ENCODE peak calls at places on chromosomes 6 and 20, in five cellular contexts. A, W, N, J and I are unnamed samples.

GRCh38 chr6:30555428-30556005 is 772 bp downstream of the GNL1 start:
- DNase-seq in A (no peak), W (peak; percentile 69), N (peak; percentile 45), J (no peak), I (no peak)

GRCh38 chr6:35391240-35391968 is 49.0 kb downstream of the PPARD start:
- DNase-seq in A (no peak), W (no peak), N (no peak), J (no peak), I (no peak)

GRCh38 chr20:3876676-3877075 is 12.5 kb upstream of the PANK2 start:
- DNase-seq in A (no peak), W (no peak), N (no peak), J (no peak), I (no peak)

GRCh38 chr6:8195040-8195713 is 92.8 kb upstream of the EEF1E1 start:
- DNase-seq in A (no peak), W (no peak), N (no peak), J (no peak), I (no peak)

GRCh38 chr6:108120311-108120710 is 45.5 kb upstream of the NR2E1 start:
- DNase-seq in A (no peak), W (peak; percentile 41), N (no peak), J (peak; percentile 36), I (no peak)

GRCh38 chr6:119426619-119427018 is 77.1 kb upstream of the MAN1A1 start:
- DNase-seq in A (no peak), W (no peak), N (no peak), J (no peak), I (no peak)

GRCh38 chr20:63500902-63501817 is 2.3 kb upstream of the EEF1A2 start:
- DNase-seq in A (no peak), W (no peak), N (no peak), J (no peak), I (no peak)

GRCh38 chr6:108002365-108003221 is 44.6 kb upstream of the SEC63 start:
- DNase-seq in A (peak; percentile 33), W (peak; percentile 74), N (peak; percentile 50), J (no peak), I (no peak)

GRCh38 chr6:105769987-105770386 is 316.1 kb upstream of the PRDM1 start:
- DNase-seq in A (no peak), W (no peak), N (no peak), J (no peak), I (no peak)

GRCh38 chr6:95819939-95820338 is 195.8 kb upstream of the FUT9 start:
- DNase-seq in A (no peak), W (peak; percentile 37), N (no peak), J (no peak), I (no peak)

GRCh38 chr6:73585566-73586415 is 65.0 kb upstream of the EEF1A1 start:
- DNase-seq in A (no peak), W (peak; percentile 48), N (no peak), J (no peak), I (no peak)

GRCh38 chr6:3324262-3324942 is 65.7 kb downstream of the PSMG4 start:
- DNase-seq in A (no peak), W (no peak), N (no peak), J (no peak), I (no peak)

GRCh38 chr20:20780127-20780822 is 67.8 kb upstream of the RALGAPA2 start:
- DNase-seq in A (no peak), W (peak; percentile 33), N (no peak), J (no peak), I (no peak)

GRCh38 chr6:100979269-100979668 is 98.1 kb upstream of the ASCC3 start:
- DNase-seq in A (no peak), W (no peak), N (no peak), J (peak; percentile 12), I (no peak)

GRCh38 chr20:1266167-1266973 is at the start of gene SNPH:
- DNase-seq in A (peak; percentile 57), W (peak; percentile 82), N (peak; percentile 45), J (peak; percentile 49), I (no peak)

GRCh38 chr20:52598306-52598705 is 373.9 kb upstream of the TSHZ2 start:
- DNase-seq in A (no peak), W (no peak), N (no peak), J (no peak), I (no peak)

GRCh38 chr6:126293891-126294524 is 45.9 kb upstream of the CENPW start:
- DNase-seq in A (no peak), W (no peak), N (no peak), J (no peak), I (no peak)

GRCh38 chr6:25745836-25746235 is 8.7 kb upstream of the SLC17A4 start:
- DNase-seq in A (no peak), W (no peak), N (no peak), J (no peak), I (no peak)

GRCh38 chr6:82331031-82331773 is 32.4 kb upstream of the TPBG start:
- DNase-seq in A (no peak), W (peak; percentile 36), N (no peak), J (no peak), I (no peak)

GRCh38 chr6:44511126-44511525 is 123.6 kb downstream of the CDC5L start:
- DNase-seq in A (no peak), W (no peak), N (no peak), J (no peak), I (no peak)

GRCh38 chr6:130406935-130407532 is 41.2 kb downstream of the TMEM200A start:
- DNase-seq in A (no peak), W (no peak), N (no peak), J (no peak), I (no peak)

GRCh38 chr6:4781426-4781825 is 5.2 kb downstream of the CDYL start:
- DNase-seq in A (no peak), W (no peak), N (no peak), J (no peak), I (no peak)

GRCh38 chr20:19457551-19457950 is 245.1 kb downstream of the SLC24A3 start:
- DNase-seq in A (no peak), W (no peak), N (no peak), J (no peak), I (no peak)

GRCh38 chr20:41609476-41609875 is 8.7 kb downstream of the CHD6 start:
- DNase-seq in A (no peak), W (no peak), N (no peak), J (no peak), I (no peak)

GRCh38 chr6:87697581-87698552 is 4.2 kb downstream of the AKIRIN2 start:
- DNase-seq in A (no peak), W (no peak), N (no peak), J (no peak), I (no peak)

GRCh38 chr6:168507730-168508129 is 66.7 kb downstream of the SMOC2 start:
- DNase-seq in A (no peak), W (no peak), N (no peak), J (no peak), I (no peak)

GRCh38 chr20:62363920-62364851 is 2.9 kb downstream of the LAMA5 start:
- DNase-seq in A (no peak), W (peak; percentile 60), N (no peak), J (no peak), I (no peak)

GRCh38 chr6:35690484-35690883 is 1.8 kb upstream of the FKBP5 start:
- DNase-seq in A (no peak), W (no peak), N (no peak), J (no peak), I (no peak)

GRCh38 chr6:39777661-39778060 is 14.5 kb upstream of the DAAM2 start:
- DNase-seq in A (no peak), W (no peak), N (no peak), J (no peak), I (no peak)

GRCh38 chr20:50009521-50010454 is 27.0 kb downstream of the SNAI1 start:
- DNase-seq in A (no peak), W (no peak), N (no peak), J (no peak), I (no peak)

GRCh38 chr6:150890346-150890745 is 24.8 kb downstream of the MTHFD1L start:
- DNase-seq in A (no peak), W (no peak), N (no peak), J (no peak), I (no peak)

GRCh38 chr6:44043036-44043478 is 84.2 kb downstream of the MRPL14 start:
- DNase-seq in A (no peak), W (no peak), N (no peak), J (no peak), I (no peak)

GRCh38 chr20:54350415-54350814 is 125.0 kb upstream of the DOK5 start:
- DNase-seq in A (no peak), W (no peak), N (no peak), J (no peak), I (no peak)

GRCh38 chr6:20876016-20876415 is 341.8 kb downstream of the CDKAL1 start:
- DNase-seq in A (no peak), W (no peak), N (no peak), J (no peak), I (no peak)

GRCh38 chr20:53030061-53030460 is 57.9 kb downstream of the TSHZ2 start:
- DNase-seq in A (no peak), W (no peak), N (no peak), J (no peak), I (no peak)